ENCODE peak calls at places on chromosomes 11 and 22, in seven cellular contexts. V is GM23338, D is omental fat pad, E is AG04450, Y is AG09309, Q is GM06990, C is nephron progenitor cell. B is an unnamed sample.

GRCh38 chr22:29914165-29914564 is 31.2 kb downstream of the MTMR3 start:
- DNase-seq in V (peak), D (no peak), E (peak), Y (peak), Q (no peak), C (no peak), B (peak)

GRCh38 chr11:37072538-37072937 is 474.5 kb upstream of the RAG2 start:
- DNase-seq in V (no peak), D (no peak), E (no peak), Y (no peak), Q (no peak), C (no peak), B (no peak)

GRCh38 chr11:46857666-46858065 is 11.6 kb upstream of the CKAP5 start:
- DNase-seq in V (no peak), D (no peak), E (no peak), Y (no peak), Q (no peak), C (no peak), B (no peak)

GRCh38 chr11:14275081-14275480 is 83.9 kb downstream of the RRAS2 start:
- DNase-seq in V (no peak), D (no peak), E (no peak), Y (no peak), Q (no peak), C (no peak), B (no peak)

GRCh38 chr11:13669544-13670488 is 1.3 kb downstream of the FAR1 start:
- DNase-seq in V (no peak), D (no peak), E (no peak), Y (no peak), Q (peak), C (no peak), B (peak)

GRCh38 chr11:57515332-57516060 is at the start of gene SLC43A1:
- DNase-seq in V (peak), D (no peak), E (no peak), Y (no peak), Q (peak), C (peak), B (peak)

GRCh38 chr11:73977856-73978519 is 4.7 kb downstream of the UCP2 start:
- DNase-seq in V (no peak), D (no peak), E (no peak), Y (no peak), Q (no peak), C (no peak), B (no peak)

GRCh38 chr22:50085211-50085999 is at the start of gene MLC1:
- DNase-seq in V (no peak), D (no peak), E (no peak), Y (no peak), Q (no peak), C (no peak), B (peak)

GRCh38 chr11:122167100-122167499 is 51.1 kb upstream of the BLID start:
- DNase-seq in V (peak), D (no peak), E (no peak), Y (peak), Q (no peak), C (no peak), B (peak)

GRCh38 chr22:36510966-36511881 is 4.4 kb upstream of the FOXRED2 start:
- DNase-seq in V (peak), D (no peak), E (peak), Y (no peak), Q (no peak), C (peak), B (peak)

GRCh38 chr11:47494996-47495855 is 46.3 kb upstream of the RAPSN start:
- DNase-seq in V (no peak), D (no peak), E (peak), Y (peak), Q (no peak), C (no peak), B (no peak)

GRCh38 chr22:45757068-45757467 is 85.4 kb downstream of the ATXN10 start:
- DNase-seq in V (peak), D (no peak), E (no peak), Y (no peak), Q (no peak), C (peak), B (no peak)

GRCh38 chr11:37613031-37613430 is 1015.0 kb upstream of the RAG2 start:
- DNase-seq in V (no peak), D (no peak), E (no peak), Y (no peak), Q (no peak), C (no peak), B (no peak)

GRCh38 chr11:85806876-85807275 is 4.1 kb downstream of the SYTL2 start:
- DNase-seq in V (no peak), D (no peak), E (no peak), Y (no peak), Q (no peak), C (no peak), B (peak)

GRCh38 chr11:44096360-44097188 is 1.1 kb downstream of the EXT2 start:
- DNase-seq in V (no peak), D (no peak), E (no peak), Y (peak), Q (no peak), C (no peak), B (peak)

GRCh38 chr11:20443596-20443995 is 56.1 kb downstream of the PRMT3 start:
- DNase-seq in V (peak), D (no peak), E (no peak), Y (no peak), Q (no peak), C (no peak), B (peak)
- TF ChIP-seq CTCF in V (peak), D (no peak), E (peak), Y (peak), Q (peak), C (no peak), B (peak)

GRCh38 chr11:16169541-16169940 is 186.8 kb downstream of the SOX6 start:
- DNase-seq in V (peak), D (no peak), E (no peak), Y (no peak), Q (no peak), C (no peak), B (no peak)
- TF ChIP-seq CTCF in V (no peak), D (no peak), E (peak), Y (no peak), Q (no peak), C (no peak), B (no peak)

GRCh38 chr22:37822079-37822833 is 926 bp upstream of the GALR3 start:
- DNase-seq in V (peak), D (no peak), E (no peak), Y (no peak), Q (no peak), C (peak), B (no peak)
- TF ChIP-seq CTCF in V (peak), D (no peak), E (no peak), Y (no peak), Q (no peak), C (no peak), B (no peak)

DNA sequence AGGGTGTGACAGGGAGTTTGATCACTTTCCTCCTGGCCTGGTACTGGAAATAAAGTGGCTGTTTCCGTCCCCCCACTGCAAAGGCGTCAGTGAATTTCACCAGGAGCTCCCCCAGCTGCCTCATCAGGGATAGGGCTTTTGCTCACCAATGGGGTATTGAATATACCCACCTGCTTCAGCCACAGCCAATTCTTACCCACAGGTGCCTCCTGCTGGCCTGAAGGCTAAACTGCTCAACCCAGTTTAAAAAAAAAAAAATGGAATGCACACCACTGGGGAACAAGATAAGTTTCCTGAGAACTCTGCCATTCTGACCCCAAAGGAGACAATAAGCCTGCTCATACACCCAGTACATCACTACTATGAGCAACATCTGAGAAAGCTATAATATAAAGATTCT is 65.3 kb upstream of the MS4A8 start:
- DNase-seq in V (peak), D (no peak), E (no peak), Y (no peak), Q (peak), C (peak), B (no peak)
- TF ChIP-seq CTCF in V (peak), D (no peak), E (no peak), Y (no peak), Q (peak), C (peak), B (no peak)

GRCh38 chr11:69199583-69200295 is 44.0 kb downstream of the SMIM38 start:
- DNase-seq in V (no peak), D (no peak), E (no peak), Y (no peak), Q (no peak), C (no peak), B (peak)
- TF ChIP-seq CTCF in V (no peak), D (no peak), E (no peak), Y (no peak), Q (no peak), C (no peak), B (no peak)

GRCh38 chr11:131913267-131913666 is 542.9 kb downstream of the NTM start:
- DNase-seq in V (no peak), D (no peak), E (no peak), Y (no peak), Q (no peak), C (no peak), B (no peak)

GRCh38 chr11:131917634-131918384 is 547.4 kb downstream of the NTM start:
- DNase-seq in V (peak), D (no peak), E (no peak), Y (no peak), Q (no peak), C (no peak), B (no peak)

GRCh38 chr11:131916633-131917032 is 546.2 kb downstream of the NTM start:
- DNase-seq in V (no peak), D (no peak), E (no peak), Y (no peak), Q (no peak), C (no peak), B (no peak)

GRCh38 chr11:131912127-131912526 is 541.7 kb downstream of the NTM start:
- DNase-seq in V (no peak), D (no peak), E (no peak), Y (no peak), Q (no peak), C (no peak), B (no peak)

GRCh38 chr11:131914299-131914902 is 544.0 kb downstream of the NTM start:
- DNase-seq in V (no peak), D (no peak), E (no peak), Y (no peak), Q (no peak), C (no peak), B (peak)
- TF ChIP-seq CTCF in V (peak), D (no peak), E (peak), Y (peak), Q (peak), C (no peak), B (peak)

GRCh38 chr22:18064636-18065035 is 13.2 kb upstream of the PEX26 start:
- DNase-seq in V (no peak), D (no peak), E (no peak), Y (no peak), Q (no peak), C (no peak), B (peak)

GRCh38 chr22:18063311-18063710 is 14.5 kb upstream of the PEX26 start:
- DNase-seq in V (no peak), D (no peak), E (no peak), Y (no peak), Q (no peak), C (peak), B (peak)

GRCh38 chr22:18067121-18067520 is 10.7 kb upstream of the PEX26 start:
- DNase-seq in V (no peak), D (no peak), E (no peak), Y (no peak), Q (no peak), C (no peak), B (no peak)

GRCh38 chr22:18066181-18066859 is 11.5 kb upstream of the PEX26 start:
- DNase-seq in V (no peak), D (no peak), E (no peak), Y (no peak), Q (peak), C (no peak), B (no peak)

GRCh38 chr22:18065256-18065655 is 12.5 kb upstream of the PEX26 start:
- DNase-seq in V (peak), D (no peak), E (no peak), Y (no peak), Q (no peak), C (no peak), B (peak)
- TF ChIP-seq CTCF in V (peak), D (no peak), E (no peak), Y (no peak), Q (no peak), C (no peak), B (no peak)

DNA sequence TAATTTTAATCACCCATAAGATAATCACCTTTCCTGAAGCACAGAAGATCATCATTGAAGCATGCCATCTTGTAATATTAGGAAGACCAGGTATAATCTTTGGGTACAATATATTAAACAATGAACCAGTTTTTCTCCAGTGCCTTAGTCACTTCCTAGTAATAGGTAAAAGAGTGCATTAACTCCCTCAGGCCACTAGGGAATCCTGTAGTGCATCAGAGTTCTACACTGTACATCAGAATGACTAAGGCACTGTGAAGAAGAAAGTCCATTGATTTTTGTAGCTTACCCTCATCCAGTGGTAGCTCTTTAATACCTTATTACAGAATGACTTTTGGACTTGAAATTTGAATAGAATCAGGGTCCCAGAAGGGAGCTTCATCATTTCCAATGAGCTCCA is 4.5 kb downstream of the C11orf87 start:
- DNase-seq in V (peak), D (no peak), E (no peak), Y (no peak), Q (no peak), C (no peak), B (peak)
- TF ChIP-seq CTCF in V (no peak), D (no peak), E (peak), Y (peak), Q (peak), C (peak), B (peak)

GRCh38 chr11:120756931-120757330 is 245.4 kb downstream of the GRIK4 start:
- DNase-seq in V (peak), D (no peak), E (no peak), Y (no peak), Q (no peak), C (no peak), B (no peak)
- TF ChIP-seq CTCF in V (peak), D (no peak), E (no peak), Y (no peak), Q (no peak), C (no peak), B (no peak)